ENCODE peak calls at places on chromosomes 16 and 17, in four cellular contexts. One of them, this sample, is unnamed.

GRCh38 chr17:75783069-75783783 is 1.4 kb upstream of the UNK start:
- DNase-seq in pancreas: no peak
- DNase-seq in iPS DF 19.7: no peak
- DNase-seq in activated CD4-positive, alpha-beta T cell treated with anti-CD3 and anti-CD28 coated beads, Interleukin-2, amount 50 U/mL, for 1 hour: no peak
- DNase-seq in this sample: no peak

GRCh38 chr17:33140413-33141099 is 148.9 kb downstream of the SPACA3 start:
- DNase-seq in pancreas: no peak
- DNase-seq in iPS DF 19.7: no peak
- DNase-seq in activated CD4-positive, alpha-beta T cell treated with anti-CD3 and anti-CD28 coated beads, Interleukin-2, amount 50 U/mL, for 1 hour: no peak
- DNase-seq in this sample: no peak

GRCh38 chr16:80666378-80667257 is 125.8 kb downstream of the DYNLRB2 start:
- DNase-seq in pancreas: no peak
- DNase-seq in iPS DF 19.7: no peak
- DNase-seq in activated CD4-positive, alpha-beta T cell treated with anti-CD3 and anti-CD28 coated beads, Interleukin-2, amount 50 U/mL, for 1 hour: no peak
- DNase-seq in this sample: no peak

GRCh38 chr17:82382933-82383255 is 11.3 kb downstream of the UTS2R start:
- DNase-seq in pancreas: no peak
- DNase-seq in iPS DF 19.7: no peak
- DNase-seq in activated CD4-positive, alpha-beta T cell treated with anti-CD3 and anti-CD28 coated beads, Interleukin-2, amount 50 U/mL, for 1 hour: no peak
- DNase-seq in this sample: no peak

GRCh38 chr17:29066053-29066452 is 23.1 kb downstream of the PIPOX start:
- DNase-seq in pancreas: no peak
- DNase-seq in iPS DF 19.7: no peak
- DNase-seq in activated CD4-positive, alpha-beta T cell treated with anti-CD3 and anti-CD28 coated beads, Interleukin-2, amount 50 U/mL, for 1 hour: no peak
- DNase-seq in this sample: no peak

GRCh38 chr17:15451681-15452080 is 15.7 kb downstream of the CDRT4 start:
- DNase-seq in pancreas: no peak
- DNase-seq in iPS DF 19.7: no peak
- DNase-seq in activated CD4-positive, alpha-beta T cell treated with anti-CD3 and anti-CD28 coated beads, Interleukin-2, amount 50 U/mL, for 1 hour: no peak
- DNase-seq in this sample: no peak

GRCh38 chr17:36999475-36999874 is 50.7 kb downstream of the AATF start:
- DNase-seq in pancreas: no peak
- DNase-seq in iPS DF 19.7: no peak
- DNase-seq in activated CD4-positive, alpha-beta T cell treated with anti-CD3 and anti-CD28 coated beads, Interleukin-2, amount 50 U/mL, for 1 hour: no peak
- DNase-seq in this sample: no peak

GRCh38 chr17:5355416-5356129 is 63.9 kb downstream of the NUP88 start:
- DNase-seq in pancreas: no peak
- DNase-seq in iPS DF 19.7: no peak
- DNase-seq in activated CD4-positive, alpha-beta T cell treated with anti-CD3 and anti-CD28 coated beads, Interleukin-2, amount 50 U/mL, for 1 hour: no peak
- DNase-seq in this sample: no peak

GRCh38 chr16:48613061-48613957 is 3.3 kb upstream of the N4BP1 start:
- DNase-seq in pancreas: no peak
- DNase-seq in iPS DF 19.7: no peak
- DNase-seq in activated CD4-positive, alpha-beta T cell treated with anti-CD3 and anti-CD28 coated beads, Interleukin-2, amount 50 U/mL, for 1 hour: peak
- DNase-seq in this sample: no peak

GRCh38 chr16:81796585-81797346 is 17.7 kb downstream of the PLCG2 start:
- DNase-seq in pancreas: no peak
- DNase-seq in iPS DF 19.7: no peak
- DNase-seq in activated CD4-positive, alpha-beta T cell treated with anti-CD3 and anti-CD28 coated beads, Interleukin-2, amount 50 U/mL, for 1 hour: no peak
- DNase-seq in this sample: no peak

GRCh38 chr17:81867123-81867951 is 3.8 kb downstream of the ARHGDIA start:
- DNase-seq in pancreas: peak
- DNase-seq in iPS DF 19.7: no peak
- DNase-seq in activated CD4-positive, alpha-beta T cell treated with anti-CD3 and anti-CD28 coated beads, Interleukin-2, amount 50 U/mL, for 1 hour: peak
- DNase-seq in this sample: peak

GRCh38 chr17:8856869-8857575 is 10.5 kb downstream of the PIK3R6 start:
- DNase-seq in pancreas: no peak
- DNase-seq in iPS DF 19.7: no peak
- DNase-seq in activated CD4-positive, alpha-beta T cell treated with anti-CD3 and anti-CD28 coated beads, Interleukin-2, amount 50 U/mL, for 1 hour: no peak
- DNase-seq in this sample: no peak

GRCh38 chr16:88344411-88345030 is 38.2 kb upstream of the ZNF469 start:
- DNase-seq in pancreas: no peak
- DNase-seq in iPS DF 19.7: no peak
- DNase-seq in activated CD4-positive, alpha-beta T cell treated with anti-CD3 and anti-CD28 coated beads, Interleukin-2, amount 50 U/mL, for 1 hour: no peak
- DNase-seq in this sample: peak

GRCh38 chr17:49994085-49995054 is 654 bp downstream of the DLX3 start:
- DNase-seq in pancreas: no peak
- DNase-seq in iPS DF 19.7: no peak
- DNase-seq in activated CD4-positive, alpha-beta T cell treated with anti-CD3 and anti-CD28 coated beads, Interleukin-2, amount 50 U/mL, for 1 hour: no peak
- DNase-seq in this sample: peak

GRCh38 chr16:56632160-56632847 is at the start of gene MT1M:
- DNase-seq in pancreas: peak
- DNase-seq in iPS DF 19.7: no peak
- DNase-seq in activated CD4-positive, alpha-beta T cell treated with anti-CD3 and anti-CD28 coated beads, Interleukin-2, amount 50 U/mL, for 1 hour: no peak
- DNase-seq in this sample: peak

GRCh38 chr17:78224226-78225087 is 7.0 kb upstream of the TMEM235 start:
- DNase-seq in pancreas: no peak
- DNase-seq in iPS DF 19.7: no peak
- DNase-seq in activated CD4-positive, alpha-beta T cell treated with anti-CD3 and anti-CD28 coated beads, Interleukin-2, amount 50 U/mL, for 1 hour: no peak
- DNase-seq in this sample: no peak

GRCh38 chr17:68446626-68447041 is 10.7 kb downstream of the WIPI1 start:
- DNase-seq in pancreas: no peak
- DNase-seq in iPS DF 19.7: no peak
- DNase-seq in activated CD4-positive, alpha-beta T cell treated with anti-CD3 and anti-CD28 coated beads, Interleukin-2, amount 50 U/mL, for 1 hour: no peak
- DNase-seq in this sample: no peak

GRCh38 chr16:17072104-17072503 is 398.7 kb downstream of the XYLT1 start:
- DNase-seq in pancreas: no peak
- DNase-seq in iPS DF 19.7: no peak
- DNase-seq in activated CD4-positive, alpha-beta T cell treated with anti-CD3 and anti-CD28 coated beads, Interleukin-2, amount 50 U/mL, for 1 hour: no peak
- DNase-seq in this sample: no peak

GRCh38 chr16:17416461-17417221 is 54.1 kb downstream of the XYLT1 start:
- DNase-seq in pancreas: peak
- DNase-seq in iPS DF 19.7: no peak
- DNase-seq in activated CD4-positive, alpha-beta T cell treated with anti-CD3 and anti-CD28 coated beads, Interleukin-2, amount 50 U/mL, for 1 hour: peak
- DNase-seq in this sample: peak

GRCh38 chr16:10767127-10767526 is 23.5 kb downstream of the NUBP1 start:
- DNase-seq in pancreas: no peak
- DNase-seq in iPS DF 19.7: no peak
- DNase-seq in activated CD4-positive, alpha-beta T cell treated with anti-CD3 and anti-CD28 coated beads, Interleukin-2, amount 50 U/mL, for 1 hour: no peak
- DNase-seq in this sample: no peak

GRCh38 chr16:53056528-53056881 is 1.7 kb downstream of the CHD9 start:
- DNase-seq in pancreas: no peak
- DNase-seq in iPS DF 19.7: no peak
- DNase-seq in activated CD4-positive, alpha-beta T cell treated with anti-CD3 and anti-CD28 coated beads, Interleukin-2, amount 50 U/mL, for 1 hour: no peak
- DNase-seq in this sample: no peak

GRCh38 chr17:59846391-59847165 is 46.2 kb downstream of the TUBD1 start:
- DNase-seq in pancreas: peak
- DNase-seq in iPS DF 19.7: no peak
- DNase-seq in activated CD4-positive, alpha-beta T cell treated with anti-CD3 and anti-CD28 coated beads, Interleukin-2, amount 50 U/mL, for 1 hour: no peak
- DNase-seq in this sample: peak

GRCh38 chr17:52648995-52649394 is 490.5 kb upstream of the CA10 start:
- DNase-seq in pancreas: no peak
- DNase-seq in iPS DF 19.7: no peak
- DNase-seq in activated CD4-positive, alpha-beta T cell treated with anti-CD3 and anti-CD28 coated beads, Interleukin-2, amount 50 U/mL, for 1 hour: no peak
- DNase-seq in this sample: no peak

GRCh38 chr17:65268832-65269231 is 131.7 kb downstream of the RGS9 start:
- DNase-seq in pancreas: no peak
- DNase-seq in iPS DF 19.7: no peak
- DNase-seq in activated CD4-positive, alpha-beta T cell treated with anti-CD3 and anti-CD28 coated beads, Interleukin-2, amount 50 U/mL, for 1 hour: no peak
- DNase-seq in this sample: no peak

GRCh38 chr17:49252148-49252682 is 21.6 kb upstream of the PHOSPHO1 start:
- DNase-seq in pancreas: no peak
- DNase-seq in iPS DF 19.7: no peak
- DNase-seq in activated CD4-positive, alpha-beta T cell treated with anti-CD3 and anti-CD28 coated beads, Interleukin-2, amount 50 U/mL, for 1 hour: no peak
- DNase-seq in this sample: no peak

GRCh38 chr16:47611042-47611441 is 149.9 kb downstream of the PHKB start:
- DNase-seq in pancreas: no peak
- DNase-seq in iPS DF 19.7: no peak
- DNase-seq in activated CD4-positive, alpha-beta T cell treated with anti-CD3 and anti-CD28 coated beads, Interleukin-2, amount 50 U/mL, for 1 hour: no peak
- DNase-seq in this sample: no peak

GRCh38 chr17:65170839-65171238 is 33.7 kb downstream of the RGS9 start:
- DNase-seq in pancreas: peak
- DNase-seq in iPS DF 19.7: no peak
- DNase-seq in activated CD4-positive, alpha-beta T cell treated with anti-CD3 and anti-CD28 coated beads, Interleukin-2, amount 50 U/mL, for 1 hour: no peak
- DNase-seq in this sample: peak

GRCh38 chr16:54847207-54847606 is 83.5 kb upstream of the IRX5 start:
- DNase-seq in pancreas: no peak
- DNase-seq in iPS DF 19.7: no peak
- DNase-seq in activated CD4-positive, alpha-beta T cell treated with anti-CD3 and anti-CD28 coated beads, Interleukin-2, amount 50 U/mL, for 1 hour: no peak
- DNase-seq in this sample: no peak

GRCh38 chr17:50689251-50689650 is 18.5 kb downstream of the ANKRD40 start:
- DNase-seq in pancreas: no peak
- DNase-seq in iPS DF 19.7: no peak
- DNase-seq in activated CD4-positive, alpha-beta T cell treated with anti-CD3 and anti-CD28 coated beads, Interleukin-2, amount 50 U/mL, for 1 hour: no peak
- DNase-seq in this sample: no peak

GRCh38 chr16:23155445-23156049 is 6.3 kb upstream of the USP31 start:
- DNase-seq in pancreas: peak
- DNase-seq in iPS DF 19.7: no peak
- DNase-seq in activated CD4-positive, alpha-beta T cell treated with anti-CD3 and anti-CD28 coated beads, Interleukin-2, amount 50 U/mL, for 1 hour: no peak
- DNase-seq in this sample: no peak

GRCh38 chr17:6927290-6927844 is 68.5 kb upstream of the ALOX12 start:
- DNase-seq in pancreas: no peak
- DNase-seq in iPS DF 19.7: no peak
- DNase-seq in activated CD4-positive, alpha-beta T cell treated with anti-CD3 and anti-CD28 coated beads, Interleukin-2, amount 50 U/mL, for 1 hour: no peak
- DNase-seq in this sample: no peak

GRCh38 chr17:19539841-19540311 is 6.2 kb downstream of the SLC47A1 start:
- DNase-seq in pancreas: no peak
- DNase-seq in iPS DF 19.7: no peak
- DNase-seq in activated CD4-positive, alpha-beta T cell treated with anti-CD3 and anti-CD28 coated beads, Interleukin-2, amount 50 U/mL, for 1 hour: no peak
- DNase-seq in this sample: no peak

GRCh38 chr17:48462946-48463345 is 32.9 kb upstream of the SKAP1 start:
- DNase-seq in pancreas: no peak
- DNase-seq in iPS DF 19.7: no peak
- DNase-seq in activated CD4-positive, alpha-beta T cell treated with anti-CD3 and anti-CD28 coated beads, Interleukin-2, amount 50 U/mL, for 1 hour: no peak
- DNase-seq in this sample: no peak

GRCh38 chr17:36608794-36609497 is 7.6 kb downstream of the MRM1 start:
- DNase-seq in pancreas: peak
- DNase-seq in iPS DF 19.7: no peak
- DNase-seq in activated CD4-positive, alpha-beta T cell treated with anti-CD3 and anti-CD28 coated beads, Interleukin-2, amount 50 U/mL, for 1 hour: no peak
- DNase-seq in this sample: peak

This sample was measured in right cardiac atrium.